ENCODE peak calls at places on chromosomes 7 and 10, in seven cellular contexts. L is esophagus muscularis mucosa, J is left ventricle myocardium inferior, O is PC-9, S is K562, A is mesendoderm, I is iPS DF 6.9. W is an unnamed sample.

GRCh38 chr10:11893749-11894278 is 70.7 kb downstream of the PROSER2 start:
- DNase-seq in S (no peak), A (no peak), L (no peak), O (no peak), J (no peak), I (no peak), W (no peak)

GRCh38 chr7:123798527-123799188 is 46.3 kb upstream of the HYAL4 start:
- DNase-seq in S (no peak), A (no peak), L (no peak), I (no peak), O (peak; percentile 43), J (no peak), W (no peak)

GRCh38 chr7:102874966-102875365 is 37.8 kb upstream of the LRRC17 start:
- DNase-seq in S (no peak), L (no peak), I (no peak), A (no peak), O (no peak), J (no peak), W (no peak)

GRCh38 chr10:58237014-58237830 is 30.5 kb downstream of the IPMK start:
- DNase-seq in I (no peak), S (no peak), L (no peak), J (no peak), A (peak; percentile 70), O (peak; percentile 56), W (no peak)

GRCh38 chr10:43225004-43225786 is 41.7 kb downstream of the RASGEF1A start:
- DNase-seq in L (no peak), O (no peak), S (no peak), J (no peak), I (no peak), A (no peak), W (no peak)

GRCh38 chr7:46290374-46291061 is 369.4 kb upstream of the IGFBP3 start:
- DNase-seq in J (no peak), A (no peak), O (no peak), S (no peak), L (no peak), I (no peak), W (no peak)

GRCh38 chr10:60140681-60141632 is 234.6 kb upstream of the CCDC6 start:
- DNase-seq in J (peak; percentile 17), L (no peak), O (peak; percentile 68), I (peak; percentile 72), A (peak; percentile 97), S (peak; percentile 71), W (no peak)

GRCh38 chr10:96417432-96417831 is 58.6 kb upstream of the OPALIN start:
- DNase-seq in J (no peak), I (no peak), L (peak; percentile 91), O (no peak), S (no peak), A (peak; percentile 84), W (no peak)

GRCh38 chr7:45073031-45073842 is 15.5 kb downstream of the NACAD start:
- DNase-seq in L (no peak), J (no peak), S (no peak), A (peak; percentile 23), I (no peak), O (no peak), W (no peak)

GRCh38 chr7:79211724-79212123 is 241.7 kb downstream of the MAGI2 start:
- DNase-seq in J (no peak), O (no peak), A (no peak), L (no peak), I (no peak), S (no peak), W (no peak)

GRCh38 chr7:44402401-44403096 is 77.2 kb upstream of the CAMK2B start:
- DNase-seq in A (no peak), O (no peak), L (peak; percentile 83), J (no peak), S (no peak), I (no peak), W (no peak)

GRCh38 chr7:145169908-145170307 is 334.1 kb upstream of the TPK1 start:
- DNase-seq in S (no peak), O (no peak), I (no peak), A (peak; percentile 28), J (no peak), L (no peak), W (no peak)

GRCh38 chr7:46532571-46532970 is 611.5 kb upstream of the IGFBP3 start:
- DNase-seq in L (no peak), I (no peak), O (no peak), A (no peak), J (no peak), S (no peak), W (no peak)

GRCh38 chr10:76209135-76209534 is 777.7 kb downstream of the LRMDA start:
- DNase-seq in I (no peak), J (no peak), L (no peak), A (no peak), S (no peak), O (no peak), W (no peak)

GRCh38 chr7:132488634-132489302 is 87.5 kb downstream of the PLXNA4 start:
- DNase-seq in A (no peak), O (no peak), I (no peak), J (no peak), L (no peak), S (no peak), W (peak; percentile 44)

GRCh38 chr10:33229944-33230267 is 104.6 kb downstream of the NRP1 start:
- DNase-seq in I (no peak), A (peak; percentile 41), L (peak; percentile 10), O (no peak), J (no peak), S (no peak), W (no peak)

GRCh38 chr7:55774327-55775050 is 88.1 kb downstream of the SEPTIN14 start:
- DNase-seq in I (no peak), S (no peak), J (no peak), L (no peak), O (peak; percentile 24), A (peak; percentile 49), W (no peak)

GRCh38 chr10:100656479-100656878 is 88.9 kb upstream of the PAX2 start:
- DNase-seq in I (no peak), L (no peak), J (no peak), A (no peak), O (no peak), S (peak; percentile 75), W (no peak)

GRCh38 chr10:133162910-133163856 is 3.2 kb downstream of the KNDC1 start:
- DNase-seq in O (no peak), J (no peak), S (no peak), I (no peak), A (no peak), L (no peak), W (peak; percentile 44)

GRCh38 chr7:73528204-73528603 is 6.1 kb upstream of the BAZ1B start:
- DNase-seq in S (no peak), A (no peak), L (no peak), J (no peak), I (no peak), O (no peak), W (no peak)

GRCh38 chr7:102472126-102473041 is 6.3 kb downstream of the POLR2J start:
- DNase-seq in J (no peak), I (no peak), A (no peak), S (peak; percentile 67), L (no peak), O (no peak), W (peak; percentile 73)

GRCh38 chr10:46558411-46559185 is 2.1 kb upstream of the GPRIN2 start:
- DNase-seq in S (no peak), A (no peak), J (no peak), I (no peak), L (no peak), O (peak; percentile 51), W (peak; percentile 76)

GRCh38 chr7:83925860-83926259 is 268.7 kb downstream of the SEMA3A start:
- DNase-seq in S (no peak), I (no peak), A (no peak), L (no peak), O (no peak), J (no peak), W (no peak)

GRCh38 chr10:78529262-78529661 is 495.6 kb downstream of the RPS24 start:
- DNase-seq in S (no peak), J (no peak), O (no peak), A (no peak), I (no peak), L (no peak), W (no peak)
- H3K4me3 ChIP-seq in S (no peak overlapping the region), J (no peak overlapping the region), O (no peak overlapping the region), A (no peak overlapping the region), I (no peak overlapping the region), L (no peak overlapping the region), W (no peak overlapping the region)

GRCh38 chr7:620885-621284 is 101.2 kb upstream of the PDGFA start:
- DNase-seq in A (no peak), I (no peak), J (no peak), S (no peak), O (no peak), L (no peak), W (no peak)

GRCh38 chr7:618539-619355 is 99.1 kb upstream of the PDGFA start:
- DNase-seq in L (no peak), S (no peak), O (no peak), A (no peak), J (no peak), I (no peak), W (peak; percentile 53)

GRCh38 chr7:617614-618538 is 98.2 kb upstream of the PDGFA start:
- DNase-seq in O (no peak), L (no peak), A (no peak), J (no peak), I (no peak), S (no peak), W (peak; percentile 55)

GRCh38 chr7:620052-620451 is 100.4 kb upstream of the PDGFA start:
- DNase-seq in S (peak; percentile 39), I (no peak), O (peak; percentile 46), L (no peak), A (peak; percentile 29), J (no peak), W (no peak)

GRCh38 chr7:619356-619840 is 99.8 kb upstream of the PDGFA start:
- DNase-seq in S (no peak), I (no peak), A (no peak), L (no peak), O (no peak), J (no peak), W (peak; percentile 18)
- H3K4me1 ChIP-seq in S (peaks cover 5% of the 10 kb centered on the region), I (peaks cover 4% of the 10 kb centered on the region), A (no peaks in the 10 kb centered on the region), L (no peaks in the 10 kb centered on the region), O (peaks cover 31% of the 10 kb centered on the region), J (no peaks in the 10 kb centered on the region), W (no peaks in the 10 kb centered on the region)

DNA sequence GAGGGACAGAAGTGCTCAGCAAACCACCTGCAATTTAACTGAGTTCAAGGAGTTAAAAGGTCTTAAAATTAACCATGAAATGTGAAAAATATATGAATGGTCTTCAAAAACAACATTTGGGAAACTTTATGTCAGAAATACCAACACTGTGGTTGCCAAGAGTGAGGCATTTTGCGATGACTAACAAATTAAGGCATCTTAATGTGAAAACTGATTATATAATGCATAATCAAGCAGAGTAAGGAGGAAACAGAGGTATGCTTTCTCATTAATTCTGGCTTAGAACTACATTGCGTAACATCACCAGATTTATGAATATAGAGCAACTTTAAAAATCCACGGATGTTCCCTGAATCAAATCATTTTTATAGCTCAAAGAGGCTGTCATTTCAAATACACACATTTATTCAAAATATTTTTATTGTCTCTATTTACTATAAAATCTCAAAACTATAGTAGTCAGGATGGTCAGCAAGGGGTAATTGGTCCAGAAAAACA is 335.5 kb downstream of the LRRTM3 start:
- DNase-seq in O (no peak), L (no peak), I (no peak), A (no peak), S (no peak), J (no peak), W (no peak)
- H3K27ac ChIP-seq in O (no peak overlapping the region), L (no peak overlapping the region), I (no peak overlapping the region), A (no peak overlapping the region), S (no peak overlapping the region), J (no peak overlapping the region), W (no peak overlapping the region)

GRCh38 chr7:97731736-97732370 is at the start of gene TAC1:
- DNase-seq in L (no peak), O (no peak), I (peak; percentile 5), S (no peak), A (peak; percentile 74), J (no peak), W (no peak)
- H3K4me3 ChIP-seq in L (peak within 1 kb of the TSS; percentile 27), O (no peak within 1 kb of the TSS), I (peak within 1 kb of the TSS; percentile 69), S (no peak within 1 kb of the TSS), A (peak within 1 kb of the TSS; percentile 33), J (peak within 1 kb of the TSS; percentile 50), W (peak within 1 kb of the TSS; percentile 11)